ENCODE peak calls at places on chromosomes 7 and 10, in six cellular contexts. Q, W, P, K, M and S are unnamed samples.

GRCh38 chr10:21985541-21985940 is 18.0 kb downstream of the DNAJC1 start:
- DNase-seq in Q (peak; percentile 69), W (no peak), P (no peak), K (no peak), M (no peak), S (no peak)

GRCh38 chr7:54992876-54993490 is 25.8 kb upstream of the EGFR start:
- DNase-seq in Q (peak; percentile 24), W (no peak), P (no peak), K (no peak), M (no peak), S (no peak)

GRCh38 chr7:149725916-149726315 is 47.5 kb downstream of the ZNF467 start:
- DNase-seq in Q (no peak), W (no peak), P (no peak), K (no peak), M (no peak), S (no peak)

GRCh38 chr7:101315336-101315735 is 6.3 kb downstream of the IFT22 start:
- DNase-seq in Q (peak; percentile 70), W (no peak), P (peak; percentile 27), K (peak; percentile 42), M (peak; percentile 7), S (peak; percentile 57)

GRCh38 chr7:139033346-139034114 is 2.3 kb downstream of the ZC3HAV1L start:
- DNase-seq in Q (no peak), W (no peak), P (no peak), K (no peak), M (no peak), S (no peak)

GRCh38 chr10:125001313-125002043 is 59.6 kb downstream of the ZRANB1 start:
- DNase-seq in Q (no peak), W (no peak), P (no peak), K (no peak), M (no peak), S (no peak)

GRCh38 chr10:59167512-59167911 is 8.9 kb upstream of the PHYHIPL start:
- DNase-seq in Q (no peak), W (no peak), P (no peak), K (no peak), M (no peak), S (no peak)

GRCh38 chr7:32346253-32346652 is 143.9 kb downstream of the LSM5 start:
- DNase-seq in Q (no peak), W (no peak), P (no peak), K (no peak), M (no peak), S (no peak)

GRCh38 chr10:89085153-89085552 is 94.6 kb downstream of the FAS start:
- DNase-seq in Q (no peak), W (no peak), P (no peak), K (no peak), M (no peak), S (no peak)

GRCh38 chr7:151456276-151456675 is 16.3 kb upstream of the CRYGN start:
- DNase-seq in Q (no peak), W (no peak), P (no peak), K (no peak), M (no peak), S (no peak)

GRCh38 chr7:151802469-151802846 is 74.5 kb downstream of the PRKAG2 start:
- DNase-seq in Q (no peak), W (no peak), P (no peak), K (no peak), M (no peak), S (no peak)

GRCh38 chr10:85402541-85402940 is 964.1 kb downstream of the GRID1 start:
- DNase-seq in Q (no peak), W (no peak), P (no peak), K (no peak), M (no peak), S (no peak)

GRCh38 chr10:129637841-129638240 is 170.8 kb downstream of the MGMT start:
- DNase-seq in Q (no peak), W (no peak), P (no peak), K (no peak), M (no peak), S (no peak)

GRCh38 chr7:46215987-46216567 is 295.0 kb upstream of the IGFBP3 start:
- DNase-seq in Q (peak; percentile 36), W (no peak), P (no peak), K (no peak), M (peak; percentile 16), S (peak; percentile 94)

GRCh38 chr10:132623996-132624846 is 86.6 kb downstream of the INPP5A start:
- DNase-seq in Q (no peak), W (no peak), P (no peak), K (no peak), M (no peak), S (no peak)

GRCh38 chr10:28783089-28783488 is 105.8 kb downstream of the BAMBI start:
- DNase-seq in Q (no peak), W (no peak), P (no peak), K (no peak), M (no peak), S (peak; percentile 21)

GRCh38 chr7:1149351-1149794 is 10.6 kb downstream of the ZFAND2A start:
- DNase-seq in Q (no peak), W (no peak), P (no peak), K (no peak), M (no peak), S (no peak)

GRCh38 chr7:97167176-97167575 is 49.7 kb downstream of the SDHAF3 start:
- DNase-seq in Q (no peak), W (no peak), P (no peak), K (no peak), M (no peak), S (no peak)

GRCh38 chr7:94022550-94022949 is 18.4 kb upstream of the BET1 start:
- DNase-seq in Q (no peak), W (no peak), P (no peak), K (no peak), M (no peak), S (no peak)

GRCh38 chr10:60235001-60235400 is 154.7 kb downstream of the ANK3 start:
- DNase-seq in Q (peak; percentile 55), W (no peak), P (no peak), K (no peak), M (peak; percentile 33), S (no peak)